ENCODE peak calls at places on chromosomes 12 and 14, in six cellular contexts. H is brain pericyte, Y is T-helper 1 cell, P is astrocyte of the hippocampus, I is upper lobe of left lung, M is T-helper 2 cell. D is an unnamed sample.

GRCh38 chr12:47964102-47964723 is 817 bp downstream of the TMEM106C start:
- DNase-seq in H (no peak), Y (no peak), P (no peak), I (no peak), M (peak), D (no peak)

GRCh38 chr14:85315891-85316290 is 214.1 kb upstream of the FLRT2 start:
- DNase-seq in H (no peak), Y (no peak), P (no peak), I (no peak), M (no peak), D (no peak)

GRCh38 chr14:76863724-76864407 is 37.7 kb downstream of the LRRC74A start:
- DNase-seq in H (no peak), Y (no peak), P (no peak), I (no peak), M (no peak), D (no peak)

GRCh38 chr12:107487011-107487680 is 198.5 kb upstream of the PWP1 start:
- DNase-seq in H (no peak), Y (no peak), P (no peak), I (no peak), M (no peak), D (no peak)

GRCh38 chr12:30138483-30138882 is 354.7 kb upstream of the TMTC1 start:
- DNase-seq in H (no peak), Y (no peak), P (peak), I (no peak), M (no peak), D (no peak)

GRCh38 chr14:97603201-97603600 is 806.0 kb downstream of the VRK1 start:
- DNase-seq in H (no peak), Y (peak), P (no peak), I (no peak), M (peak), D (no peak)

GRCh38 chr12:85516667-85517325 is 236.8 kb downstream of the ALX1 start:
- DNase-seq in H (no peak), Y (no peak), P (no peak), I (no peak), M (no peak), D (no peak)

GRCh38 chr14:101857226-101857625 is 95.7 kb downstream of the PPP2R5C start:
- DNase-seq in H (no peak), Y (no peak), P (no peak), I (no peak), M (no peak), D (no peak)

GRCh38 chr12:112824166-112824565 is 32.6 kb downstream of the RPH3A start:
- DNase-seq in H (no peak), Y (no peak), P (no peak), I (no peak), M (no peak), D (no peak)

GRCh38 chr12:102406033-102406584 is 74.3 kb downstream of the IGF1 start:
- DNase-seq in H (no peak), Y (no peak), P (peak), I (no peak), M (no peak), D (no peak)

GRCh38 chr12:92987362-92987761 is 58.3 kb upstream of the EEA1 start:
- DNase-seq in H (peak), Y (no peak), P (peak), I (no peak), M (peak), D (no peak)

GRCh38 chr14:31084385-31084784 is 58.2 kb upstream of the STRN3 start:
- DNase-seq in H (no peak), Y (no peak), P (no peak), I (no peak), M (no peak), D (no peak)

GRCh38 chr12:114451657-114452056 is 45.7 kb upstream of the TBX5 start:
- DNase-seq in H (no peak), Y (no peak), P (no peak), I (no peak), M (no peak), D (no peak)

GRCh38 chr12:99386907-99387306 is 260.6 kb upstream of the GARIN6 start:
- DNase-seq in H (no peak), Y (no peak), P (no peak), I (no peak), M (peak), D (no peak)

GRCh38 chr12:93275589-93275988 is 102.1 kb upstream of the NUDT4 start:
- DNase-seq in H (no peak), Y (no peak), P (no peak), I (peak), M (no peak), D (no peak)

GRCh38 chr14:44461811-44462210 is 45.3 kb downstream of the FSCB start:
- DNase-seq in H (no peak), Y (no peak), P (no peak), I (no peak), M (no peak), D (no peak)

GRCh38 chr12:119410396-119410795 is 75.9 kb downstream of the CCDC60 start:
- DNase-seq in H (no peak), Y (no peak), P (no peak), I (no peak), M (no peak), D (no peak)

GRCh38 chr14:37279818-37280217 is 82.1 kb downstream of the MIPOL1 start:
- DNase-seq in H (no peak), Y (no peak), P (no peak), I (no peak), M (no peak), D (no peak)

GRCh38 chr14:94671870-94672444 is 59.8 kb downstream of the SERPINA3 start:
- DNase-seq in H (no peak), Y (no peak), P (no peak), I (no peak), M (no peak), D (peak)

GRCh38 chr12:129819391-129819790 is 84.4 kb downstream of the TMEM132D start:
- DNase-seq in H (no peak), Y (no peak), P (peak), I (no peak), M (no peak), D (no peak)

GRCh38 chr12:51484119-51484518 is 59.5 kb downstream of the SLC4A8 start:
- DNase-seq in H (no peak), Y (no peak), P (no peak), I (no peak), M (peak), D (no peak)

GRCh38 chr12:108724054-108724889 is 7.0 kb downstream of the CORO1C start:
- DNase-seq in H (no peak), Y (no peak), P (peak), I (no peak), M (no peak), D (no peak)

GRCh38 chr14:37036669-37037341 is 135.6 kb downstream of the SLC25A21 start:
- DNase-seq in H (no peak), Y (no peak), P (peak), I (no peak), M (no peak), D (no peak)

GRCh38 chr12:75478395-75478794 is 2.2 kb upstream of the GLIPR1 start:
- DNase-seq in H (no peak), Y (peak), P (no peak), I (no peak), M (peak), D (no peak)

GRCh38 chr14:99821519-99822165 is 28.4 kb downstream of the EML1 start:
- DNase-seq in H (no peak), Y (no peak), P (peak), I (no peak), M (peak), D (no peak)

GRCh38 chr14:102407258-102407657 is 44.5 kb downstream of the TECPR2 start:
- DNase-seq in H (no peak), Y (no peak), P (no peak), I (no peak), M (no peak), D (no peak)

GRCh38 chr14:77903233-77903632 is 103.3 kb downstream of the ADCK1 start:
- DNase-seq in H (no peak), Y (no peak), P (no peak), I (no peak), M (no peak), D (no peak)

GRCh38 chr12:128800606-128801005 is 23.2 kb downstream of the SLC15A4 start:
- DNase-seq in H (no peak), Y (no peak), P (no peak), I (no peak), M (no peak), D (no peak)

GRCh38 chr12:48986720-48987291 is 8.7 kb downstream of the WNT1 start:
- DNase-seq in H (no peak), Y (no peak), P (no peak), I (peak), M (no peak), D (no peak)

GRCh38 chr12:130080205-130080604 is 82.1 kb upstream of the FZD10 start:
- DNase-seq in H (no peak), Y (no peak), P (no peak), I (no peak), M (no peak), D (no peak)

D was measured in type B pancreatic cell.